ENCODE peak calls at places on chromosomes 5 and 9, in seven cellular contexts. L, H, G, Y, C, P and V are unnamed samples.

GRCh38 chr9:120859361-120859760 is 16.6 kb upstream of the PSMD5 start:
- DNase-seq in Y (no peak), H (no peak), P (no peak), G (no peak), C (no peak), L (no peak), V (no peak)

GRCh38 chr5:1050449-1051365 is 42.1 kb downstream of the NKD2 start:
- DNase-seq in G (no peak), H (no peak), L (no peak), C (no peak), P (no peak), Y (no peak), V (no peak)

GRCh38 chr5:39519566-39520231 is 94.9 kb upstream of the DAB2 start:
- DNase-seq in G (peak), H (no peak), L (peak), P (no peak), C (no peak), Y (no peak), V (no peak)

GRCh38 chr9:105309531-105309931 is 65.1 kb downstream of the SLC44A1 start:
- DNase-seq in C (no peak), L (no peak), Y (no peak), G (no peak), P (no peak), H (no peak), V (no peak)

GRCh38 chr9:124006448-124007156 is 5.0 kb upstream of the LHX2 start:
- DNase-seq in Y (no peak), L (no peak), H (no peak), P (no peak), G (no peak), C (no peak), V (no peak)

GRCh38 chr9:78515108-78515507 is 218.2 kb downstream of the PSAT1 start:
- DNase-seq in P (no peak), C (no peak), H (no peak), L (peak), G (no peak), Y (no peak), V (no peak)

GRCh38 chr5:159800131-159800830 is 116.0 kb upstream of the ADRA1B start:
- DNase-seq in L (no peak), Y (no peak), G (no peak), P (no peak), H (no peak), C (no peak), V (no peak)

GRCh38 chr5:117054808-117055398 is 480.3 kb upstream of the SEMA6A start:
- DNase-seq in L (no peak), P (no peak), G (no peak), Y (no peak), C (no peak), H (no peak), V (no peak)

GRCh38 chr5:51892680-51893079 is 509.4 kb downstream of the ISL1 start:
- DNase-seq in H (no peak), C (no peak), L (no peak), G (no peak), Y (no peak), P (no peak), V (no peak)

GRCh38 chr5:169127431-169127830 is 173.5 kb downstream of the SLIT3 start:
- DNase-seq in L (no peak), C (no peak), P (no peak), H (no peak), Y (no peak), G (no peak), V (no peak)

GRCh38 chr5:149153751-149154610 is 12.7 kb downstream of the ABLIM3 start:
- DNase-seq in Y (no peak), C (no peak), H (no peak), P (no peak), G (peak), L (no peak), V (no peak)

GRCh38 chr5:135444360-135444759 is 2.8 kb downstream of the DCANP1 start:
- DNase-seq in L (no peak), Y (peak), P (no peak), H (no peak), G (no peak), C (no peak), V (no peak)

GRCh38 chr9:134712922-134713321 is 71.3 kb downstream of the COL5A1 start:
- DNase-seq in G (no peak), C (no peak), H (no peak), L (no peak), Y (no peak), P (no peak), V (no peak)

GRCh38 chr5:109319351-109319750 is 90.4 kb downstream of the PJA2 start:
- DNase-seq in Y (no peak), C (no peak), P (no peak), L (no peak), G (no peak), H (no peak), V (no peak)

GRCh38 chr9:121286688-121286972 is 18.7 kb downstream of the GSN start:
- DNase-seq in C (no peak), P (no peak), H (no peak), L (no peak), G (no peak), Y (no peak), V (no peak)

GRCh38 chr9:16281707-16282106 is 588.8 kb downstream of the BNC2 start:
- DNase-seq in H (no peak), P (no peak), C (no peak), L (no peak), Y (no peak), G (no peak), V (no peak)

GRCh38 chr5:151697452-151697851 is 10.7 kb upstream of the SPARC start:
- DNase-seq in G (no peak), L (peak), P (no peak), Y (no peak), C (no peak), H (no peak), V (no peak)

GRCh38 chr9:93829271-93830223 is 125.6 kb downstream of the BARX1 start:
- DNase-seq in G (no peak), L (no peak), C (no peak), H (no peak), P (no peak), Y (peak), V (no peak)

GRCh38 chr5:181189962-181190710 is 14.9 kb downstream of the TRIM7 start:
- DNase-seq in G (no peak), Y (peak), H (no peak), L (peak), C (peak), P (no peak), V (no peak)

GRCh38 chr5:140262221-140262620 is 40.7 kb downstream of the PFDN1 start:
- DNase-seq in G (no peak), C (no peak), Y (no peak), P (no peak), H (no peak), L (no peak), V (no peak)

GRCh38 chr5:135544666-135545045 is 8.9 kb upstream of the NEUROG1 start:
- DNase-seq in C (no peak), P (no peak), Y (no peak), G (no peak), L (no peak), H (no peak), V (no peak)

GRCh38 chr9:133950206-133950915 is 41.8 kb downstream of the VAV2 start:
- DNase-seq in L (no peak), C (no peak), P (no peak), Y (no peak), G (no peak), H (no peak), V (no peak)

GRCh38 chr9:36566813-36567217 is 5.9 kb upstream of the MELK start:
- DNase-seq in C (no peak), P (no peak), L (peak), Y (no peak), G (no peak), H (no peak), V (no peak)

GRCh38 chr9:101376117-101376866 is 8.5 kb downstream of the BAAT start:
- DNase-seq in C (no peak), G (peak), H (no peak), L (peak), P (no peak), Y (no peak), V (no peak)

GRCh38 chr9:36991516-36992134 is 42.4 kb downstream of the PAX5 start:
- DNase-seq in C (no peak), L (peak), P (no peak), G (no peak), H (no peak), Y (no peak), V (no peak)

GRCh38 chr5:54361683-54362411 is 51.5 kb upstream of the ARL15 start:
- DNase-seq in L (no peak), H (no peak), P (no peak), C (no peak), G (no peak), Y (no peak), V (no peak)

GRCh38 chr9:12818431-12819000 is 43.7 kb downstream of the LURAP1L start:
- DNase-seq in C (peak), Y (peak), H (no peak), G (no peak), L (no peak), P (no peak), V (no peak)

GRCh38 chr5:33457124-33457523 is 16.4 kb downstream of the TARS1 start:
- DNase-seq in C (no peak), H (no peak), L (no peak), P (no peak), G (no peak), Y (no peak), V (no peak)

GRCh38 chr5:81838307-81838906 is 87.5 kb upstream of the SSBP2 start:
- DNase-seq in Y (peak), G (no peak), L (peak), C (peak), P (no peak), H (no peak), V (no peak)

GRCh38 chr9:73073337-73074175 is 78.1 kb upstream of the ANXA1 start:
- DNase-seq in P (no peak), H (no peak), C (no peak), L (peak), G (no peak), Y (no peak), V (no peak)

GRCh38 chr5:120734033-120734432 is 269.9 kb downstream of the PRR16 start:
- DNase-seq in H (no peak), C (peak), P (no peak), G (no peak), L (peak), Y (no peak), V (no peak)

GRCh38 chr9:136268776-136269175 is 23.2 kb upstream of the QSOX2 start:
- DNase-seq in P (no peak), H (no peak), Y (no peak), C (no peak), G (no peak), L (no peak), V (no peak)

GRCh38 chr9:37992924-37993349 is 76.1 kb downstream of the SHB start:
- DNase-seq in Y (no peak), H (no peak), L (no peak), G (no peak), P (no peak), C (no peak), V (no peak)

GRCh38 chr5:94329115-94329514 is 289.3 kb downstream of the KIAA0825 start:
- DNase-seq in P (no peak), Y (no peak), G (no peak), C (no peak), L (no peak), H (no peak), V (no peak)

GRCh38 chr9:121888438-121888775 is 204.7 kb downstream of the TTLL11 start:
- DNase-seq in C (no peak), L (peak), H (no peak), Y (no peak), P (no peak), G (peak), V (no peak)

GRCh38 chr9:36204906-36205547 is 14.3 kb downstream of the CLTA start:
- DNase-seq in H (no peak), Y (no peak), G (no peak), C (no peak), L (no peak), P (no peak), V (no peak)

GRCh38 chr9:132485454-132485853 is 75.4 kb downstream of the CFAP77 start:
- DNase-seq in H (no peak), C (no peak), Y (no peak), L (no peak), G (no peak), P (no peak), V (no peak)

GRCh38 chr5:137871571-137871970 is 3.9 kb downstream of the MYOT start:
- DNase-seq in P (no peak), H (no peak), G (no peak), C (no peak), L (no peak), Y (no peak), V (no peak)

GRCh38 chr5:112584781-112585180 is 152.9 kb upstream of the APC start:
- DNase-seq in G (no peak), Y (no peak), C (no peak), H (no peak), L (no peak), P (no peak), V (no peak)